ENCODE peak calls at places on chromosomes 4 and X, in seven cellular contexts. One of them, this sample, is unnamed.

GRCh38 chr4:175536852-175537453 is 275.1 kb downstream of the GPM6A start:
- DNase-seq in fibroblast of the aortic adventitia: peak; percentile 87
- DNase-seq in PC-3: peak; percentile 84
- DNase-seq in cardiac muscle cell: peak; percentile 63
- DNase-seq in fibroblast of mammary gland: peak; percentile 80
- DNase-seq in HFF-Myc: peak; percentile 37
- DNase-seq in Calu3: peak; percentile 6
- DNase-seq in this sample: peak; percentile 21

GRCh38 chr4:84529169-84529751 is 30.2 kb upstream of the NKX6-1 start:
- DNase-seq in Calu3: no peak
- DNase-seq in fibroblast of the aortic adventitia: peak; percentile 44
- DNase-seq in PC-3: peak; percentile 65
- DNase-seq in fibroblast of mammary gland: peak; percentile 38
- DNase-seq in HFF-Myc: peak; percentile 1
- DNase-seq in cardiac muscle cell: peak; percentile 40
- DNase-seq in this sample: no peak

GRCh38 chr4:8316251-8316771 is 46.8 kb downstream of the HTRA3 start:
- DNase-seq in Calu3: no peak
- DNase-seq in PC-3: no peak
- DNase-seq in HFF-Myc: no peak
- DNase-seq in cardiac muscle cell: no peak
- DNase-seq in fibroblast of the aortic adventitia: no peak
- DNase-seq in fibroblast of mammary gland: no peak
- DNase-seq in this sample: no peak

GRCh38 chr4:3747582-3747906 is 18.6 kb upstream of the ADRA2C start:
- DNase-seq in cardiac muscle cell: peak; percentile 4
- DNase-seq in fibroblast of mammary gland: no peak
- DNase-seq in PC-3: no peak
- DNase-seq in fibroblast of the aortic adventitia: no peak
- DNase-seq in HFF-Myc: no peak
- DNase-seq in Calu3: no peak
- DNase-seq in this sample: peak; percentile 67

GRCh38 chr4:27149541-27150212 is 289.0 kb downstream of the STIM2 start:
- DNase-seq in Calu3: no peak
- DNase-seq in HFF-Myc: no peak
- DNase-seq in PC-3: peak; percentile 45
- DNase-seq in fibroblast of the aortic adventitia: peak; percentile 71
- DNase-seq in fibroblast of mammary gland: peak; percentile 83
- DNase-seq in cardiac muscle cell: no peak
- DNase-seq in this sample: no peak

GRCh38 chr4:78496021-78496643 is 55.4 kb upstream of the ANXA3 start:
- DNase-seq in HFF-Myc: no peak
- DNase-seq in fibroblast of mammary gland: peak; percentile 49
- DNase-seq in fibroblast of the aortic adventitia: peak; percentile 71
- DNase-seq in Calu3: no peak
- DNase-seq in PC-3: no peak
- DNase-seq in cardiac muscle cell: peak; percentile 89
- DNase-seq in this sample: no peak

GRCh38 chr4:14918336-14918735 is 83.9 kb upstream of the CPEB2 start:
- DNase-seq in Calu3: no peak
- DNase-seq in PC-3: no peak
- DNase-seq in cardiac muscle cell: no peak
- DNase-seq in fibroblast of mammary gland: no peak
- DNase-seq in HFF-Myc: no peak
- DNase-seq in fibroblast of the aortic adventitia: no peak
- DNase-seq in this sample: no peak

GRCh38 chr4:156475322-156475721 is 496.3 kb downstream of the PDGFC start:
- DNase-seq in fibroblast of mammary gland: peak; percentile 75
- DNase-seq in HFF-Myc: peak; percentile 30
- DNase-seq in cardiac muscle cell: peak; percentile 75
- DNase-seq in PC-3: peak; percentile 69
- DNase-seq in fibroblast of the aortic adventitia: peak; percentile 82
- DNase-seq in Calu3: peak; percentile 5
- DNase-seq in this sample: peak; percentile 5

GRCh38 chr4:126023946-126024345 is 709.2 kb downstream of the FAT4 start:
- DNase-seq in HFF-Myc: no peak
- DNase-seq in fibroblast of mammary gland: no peak
- DNase-seq in PC-3: no peak
- DNase-seq in fibroblast of the aortic adventitia: peak; percentile 40
- DNase-seq in Calu3: no peak
- DNase-seq in cardiac muscle cell: peak; percentile 8
- DNase-seq in this sample: no peak

GRCh38 chrX:150692837-150693781 is at the start of gene MTMR1:
- DNase-seq in cardiac muscle cell: no peak
- DNase-seq in HFF-Myc: no peak
- DNase-seq in fibroblast of mammary gland: no peak
- DNase-seq in PC-3: peak; percentile 30
- DNase-seq in Calu3: peak; percentile 49
- DNase-seq in fibroblast of the aortic adventitia: no peak
- DNase-seq in this sample: peak; percentile 23

GRCh38 chr4:106588906-106589305 is 220.3 kb upstream of the GIMD1 start:
- DNase-seq in Calu3: no peak
- DNase-seq in fibroblast of the aortic adventitia: no peak
- DNase-seq in HFF-Myc: no peak
- DNase-seq in fibroblast of mammary gland: no peak
- DNase-seq in cardiac muscle cell: no peak
- DNase-seq in PC-3: no peak
- DNase-seq in this sample: no peak

GRCh38 chr4:67134616-67135015 is 410.7 kb downstream of the CENPC start:
- DNase-seq in PC-3: no peak
- DNase-seq in fibroblast of the aortic adventitia: no peak
- DNase-seq in cardiac muscle cell: no peak
- DNase-seq in Calu3: no peak
- DNase-seq in HFF-Myc: no peak
- DNase-seq in fibroblast of mammary gland: no peak
- DNase-seq in this sample: no peak

GRCh38 chr4:91448668-91449330 is 855.0 kb upstream of the GRID2 start:
- DNase-seq in HFF-Myc: no peak
- DNase-seq in cardiac muscle cell: peak; percentile 70
- DNase-seq in PC-3: peak; percentile 53
- DNase-seq in fibroblast of mammary gland: no peak
- DNase-seq in Calu3: no peak
- DNase-seq in fibroblast of the aortic adventitia: no peak
- DNase-seq in this sample: no peak

GRCh38 chr4:99886146-99886545 is 8.1 kb downstream of the LAMTOR3 start:
- DNase-seq in PC-3: peak; percentile 38
- DNase-seq in Calu3: no peak
- DNase-seq in cardiac muscle cell: peak; percentile 73
- DNase-seq in HFF-Myc: no peak
- DNase-seq in fibroblast of mammary gland: peak; percentile 65
- DNase-seq in fibroblast of the aortic adventitia: peak; percentile 70
- DNase-seq in this sample: no peak

GRCh38 chr4:99879458-99879857 is 14.8 kb downstream of the LAMTOR3 start:
- DNase-seq in Calu3: no peak
- DNase-seq in fibroblast of mammary gland: no peak
- DNase-seq in HFF-Myc: no peak
- DNase-seq in PC-3: no peak
- DNase-seq in cardiac muscle cell: no peak
- DNase-seq in fibroblast of the aortic adventitia: no peak
- DNase-seq in this sample: no peak

GRCh38 chr4:99887837-99888236 is 6.4 kb downstream of the LAMTOR3 start:
- DNase-seq in PC-3: no peak
- DNase-seq in fibroblast of mammary gland: peak; percentile 42
- DNase-seq in cardiac muscle cell: peak; percentile 33
- DNase-seq in fibroblast of the aortic adventitia: peak; percentile 63
- DNase-seq in HFF-Myc: no peak
- DNase-seq in Calu3: no peak
- DNase-seq in this sample: no peak

GRCh38 chr4:99885687-99886086 is 8.5 kb downstream of the LAMTOR3 start:
- DNase-seq in cardiac muscle cell: no peak
- DNase-seq in HFF-Myc: no peak
- DNase-seq in fibroblast of the aortic adventitia: no peak
- DNase-seq in Calu3: no peak
- DNase-seq in fibroblast of mammary gland: no peak
- DNase-seq in PC-3: no peak
- DNase-seq in this sample: no peak

GRCh38 chr4:99885063-99885664 is 9.1 kb downstream of the LAMTOR3 start:
- DNase-seq in Calu3: peak; percentile 11
- DNase-seq in fibroblast of mammary gland: peak; percentile 58
- DNase-seq in PC-3: peak; percentile 54
- DNase-seq in cardiac muscle cell: peak; percentile 61
- DNase-seq in fibroblast of the aortic adventitia: peak; percentile 60
- DNase-seq in HFF-Myc: peak; percentile 16
- DNase-seq in this sample: peak; percentile 17
- TF ChIP-seq CTCF in Calu3: no peak
- TF ChIP-seq CTCF in fibroblast of mammary gland: peak; percentile 42
- TF ChIP-seq CTCF in PC-3: peak; percentile 69
- TF ChIP-seq CTCF in cardiac muscle cell: peak; percentile 40
- TF ChIP-seq CTCF in fibroblast of the aortic adventitia: peak; percentile 43
- TF ChIP-seq CTCF in HFF-Myc: peak; percentile 33
- TF ChIP-seq CTCF in this sample: no peak

GRCh38 chr4:173360587-173361221 is 10.1 kb upstream of the SAP30 start:
- DNase-seq in Calu3: no peak
- DNase-seq in fibroblast of mammary gland: no peak
- DNase-seq in PC-3: peak; percentile 33
- DNase-seq in HFF-Myc: no peak
- DNase-seq in cardiac muscle cell: peak; percentile 39
- DNase-seq in fibroblast of the aortic adventitia: no peak
- DNase-seq in this sample: no peak
- TF ChIP-seq CTCF in Calu3: no peak
- TF ChIP-seq CTCF in fibroblast of mammary gland: peak; percentile 40
- TF ChIP-seq CTCF in PC-3: peak; percentile 53
- TF ChIP-seq CTCF in HFF-Myc: peak; percentile 25
- TF ChIP-seq CTCF in cardiac muscle cell: peak; percentile 48
- TF ChIP-seq CTCF in fibroblast of the aortic adventitia: peak; percentile 49
- TF ChIP-seq CTCF in this sample: no peak

GRCh38 chrX:50889582-50889981 is 21.0 kb upstream of the BMP15 start:
- DNase-seq in HFF-Myc: no peak
- DNase-seq in PC-3: no peak
- DNase-seq in fibroblast of the aortic adventitia: no peak
- DNase-seq in cardiac muscle cell: no peak
- DNase-seq in Calu3: no peak
- DNase-seq in fibroblast of mammary gland: no peak
- DNase-seq in this sample: no peak
- TF ChIP-seq CTCF in HFF-Myc: no peak
- TF ChIP-seq CTCF in PC-3: no peak
- TF ChIP-seq CTCF in fibroblast of the aortic adventitia: no peak
- TF ChIP-seq CTCF in cardiac muscle cell: no peak
- TF ChIP-seq CTCF in Calu3: no peak
- TF ChIP-seq CTCF in fibroblast of mammary gland: no peak
- TF ChIP-seq CTCF in this sample: no peak

GRCh38 chr4:152267811-152268210 is 268.1 kb downstream of the FBXW7 start:
- DNase-seq in Calu3: no peak
- DNase-seq in fibroblast of mammary gland: no peak
- DNase-seq in cardiac muscle cell: no peak
- DNase-seq in PC-3: no peak
- DNase-seq in HFF-Myc: no peak
- DNase-seq in fibroblast of the aortic adventitia: no peak
- DNase-seq in this sample: no peak
- TF ChIP-seq CTCF in Calu3: no peak
- TF ChIP-seq CTCF in fibroblast of mammary gland: no peak
- TF ChIP-seq CTCF in cardiac muscle cell: no peak
- TF ChIP-seq CTCF in PC-3: no peak
- TF ChIP-seq CTCF in HFF-Myc: no peak
- TF ChIP-seq CTCF in fibroblast of the aortic adventitia: no peak
- TF ChIP-seq CTCF in this sample: no peak

DNA sequence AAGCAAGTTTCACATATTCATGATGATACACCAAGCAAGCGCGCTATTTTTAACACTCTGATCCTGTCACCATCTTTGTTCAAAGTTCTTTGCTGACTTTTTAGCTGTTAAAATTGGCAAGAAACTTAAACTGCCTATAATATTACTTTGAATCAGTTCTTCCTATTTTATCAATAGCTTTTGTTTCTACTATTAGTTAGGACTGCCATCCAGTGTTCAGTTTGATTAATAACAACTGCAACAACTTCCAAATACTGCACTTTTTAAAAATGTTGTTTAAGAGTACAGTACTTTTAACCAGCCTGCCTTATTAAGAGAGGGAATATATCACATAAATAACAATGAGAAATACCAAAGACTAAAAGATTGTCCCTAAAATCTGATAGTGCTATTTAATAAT is 614.3 kb downstream of the FAM133A start:
- DNase-seq in fibroblast of mammary gland: no peak
- DNase-seq in fibroblast of the aortic adventitia: no peak
- DNase-seq in Calu3: no peak
- DNase-seq in cardiac muscle cell: no peak
- DNase-seq in PC-3: peak; percentile 2
- DNase-seq in HFF-Myc: no peak
- DNase-seq in this sample: no peak
- TF ChIP-seq CTCF in fibroblast of mammary gland: no peak
- TF ChIP-seq CTCF in fibroblast of the aortic adventitia: no peak
- TF ChIP-seq CTCF in Calu3: no peak
- TF ChIP-seq CTCF in cardiac muscle cell: no peak
- TF ChIP-seq CTCF in PC-3: peak; percentile 46
- TF ChIP-seq CTCF in HFF-Myc: no peak
- TF ChIP-seq CTCF in this sample: no peak

This sample was measured in endothelial cell.